ENCODE peak calls at places on chromosomes 11 and 22, in nine cellular contexts. F is pons, N is cardiac fibroblast, Z is astrocyte of the cerebellum, B is Peyer's patch, D is T-helper 2 cell, R is KBM-7, T is left colon, W is non-pigmented ciliary epithelial cell. J is an unnamed sample.

GRCh38 chr11:119942021-119942420 is 195.9 kb downstream of the TRIM29 start:
- DNase-seq in D (no peak), F (no peak), R (no peak), W (no peak), T (no peak), B (no peak), N (no peak), Z (no peak), J (no peak)

GRCh38 chr22:38424525-38425080 is 30.4 kb downstream of the KCNJ4 start:
- DNase-seq in D (no peak), F (no peak), W (no peak), N (no peak), Z (no peak), T (no peak), R (no peak), B (peak), J (no peak)

GRCh38 chr22:39408807-39409206 is 9.2 kb downstream of the TAB1 start:
- DNase-seq in Z (no peak), T (no peak), N (no peak), B (no peak), D (no peak), R (no peak), F (no peak), W (no peak), J (no peak)

GRCh38 chr11:134033696-134034491 is 35.0 kb upstream of the JAM3 start:
- DNase-seq in D (peak), Z (peak), W (peak), B (peak), T (peak), F (peak), R (peak), N (peak), J (peak)

GRCh38 chr22:32204211-32204855 is 540 bp downstream of the RFPL2 start:
- DNase-seq in N (no peak), F (no peak), R (no peak), B (no peak), T (peak), W (no peak), Z (no peak), D (peak), J (no peak)

GRCh38 chr11:43690929-43691328 is 10.4 kb downstream of the HSD17B12 start:
- DNase-seq in B (no peak), F (no peak), N (no peak), D (no peak), Z (no peak), W (no peak), T (no peak), R (peak), J (no peak)

GRCh38 chr22:39312410-39312809 is 7.0 kb downstream of the RPL3 start:
- DNase-seq in N (no peak), T (no peak), R (no peak), B (peak), W (no peak), Z (no peak), F (no peak), D (no peak), J (no peak)

GRCh38 chr11:102783720-102784119 is 3.3 kb upstream of the MMP10 start:
- DNase-seq in B (no peak), W (no peak), R (no peak), F (no peak), D (no peak), Z (no peak), T (no peak), N (no peak), J (no peak)

GRCh38 chr11:33208150-33208549 is 46.9 kb upstream of the CSTF3 start:
- DNase-seq in F (no peak), W (no peak), Z (no peak), T (no peak), R (no peak), N (no peak), B (no peak), D (no peak), J (no peak)

GRCh38 chr11:95138448-95138847 is 48.8 kb downstream of the ENDOD1 start:
- DNase-seq in T (no peak), B (no peak), W (no peak), Z (no peak), D (no peak), N (peak), R (peak), F (peak), J (peak)

GRCh38 chr22:28314959-28315358 is 364.7 kb downstream of the TTC28 start:
- DNase-seq in Z (no peak), B (no peak), F (no peak), N (no peak), T (no peak), R (no peak), W (no peak), D (no peak), J (no peak)

GRCh38 chr11:68840661-68841653 is 759 bp downstream of the CPT1A start:
- DNase-seq in F (no peak), N (peak), Z (no peak), T (peak), D (no peak), B (peak), W (no peak), R (no peak), J (peak)

GRCh38 chr22:19902245-19902699 is 39.3 kb upstream of the COMT start:
- DNase-seq in R (no peak), Z (no peak), W (no peak), B (no peak), F (no peak), T (no peak), N (no peak), D (no peak), J (no peak)

GRCh38 chr11:98561877-98562395 is 458.8 kb upstream of the CNTN5 start:
- DNase-seq in T (no peak), F (no peak), Z (peak), D (no peak), R (no peak), B (no peak), W (no peak), N (no peak), J (no peak)

GRCh38 chr22:50699754-50700386 is 27.2 kb downstream of the SHANK3 start:
- DNase-seq in W (no peak), F (no peak), D (no peak), B (peak), T (no peak), Z (no peak), N (no peak), R (no peak), J (peak)

GRCh38 chr11:118612378-118612777 is 5.0 kb downstream of the PHLDB1 start:
- DNase-seq in T (no peak), Z (no peak), N (peak), W (no peak), R (no peak), B (peak), F (no peak), D (no peak), J (no peak)

GRCh38 chr11:3905080-3905953 is 49.9 kb downstream of the STIM1 start:
- DNase-seq in N (peak), T (no peak), D (peak), B (no peak), Z (no peak), R (peak), W (peak), F (no peak), J (no peak)

GRCh38 chr11:120210651-120211521 is at the start of gene OAF:
- DNase-seq in F (peak), Z (peak), W (peak), N (peak), D (peak), R (peak), B (peak), T (peak), J (peak)

GRCh38 chr22:32476804-32477203 is 2.2 kb downstream of the FBXO7 start:
- DNase-seq in W (no peak), B (no peak), N (no peak), T (no peak), F (no peak), R (no peak), D (no peak), Z (no peak), J (no peak)

GRCh38 chr22:47850644-47851151 is 1088.2 kb downstream of the TBC1D22A start:
- DNase-seq in F (no peak), T (no peak), N (no peak), B (no peak), D (no peak), W (no peak), R (no peak), Z (peak), J (no peak)

GRCh38 chr22:37211853-37212173 is 464 bp downstream of the SSTR3 start:
- DNase-seq in N (no peak), B (peak), F (no peak), W (no peak), D (peak), Z (no peak), R (no peak), T (no peak), J (no peak)

GRCh38 chr22:36658900-36659299 is 44.7 kb downstream of the CACNG2 start:
- DNase-seq in N (no peak), B (no peak), T (no peak), F (no peak), D (no peak), Z (peak), W (no peak), R (no peak), J (no peak)

GRCh38 chr11:119594639-119595249 is 134.3 kb downstream of the NECTIN1 start:
- DNase-seq in W (peak), N (peak), T (no peak), Z (no peak), B (no peak), F (no peak), R (peak), D (no peak), J (peak)

GRCh38 chr11:71097506-71098240 is 154.7 kb downstream of the SHANK2 start:
- DNase-seq in T (no peak), R (no peak), W (no peak), Z (no peak), B (no peak), N (no peak), D (no peak), F (no peak), J (no peak)

GRCh38 chr11:118068206-118068944 is 8.5 kb upstream of the TMPRSS4 start:
- DNase-seq in F (peak), Z (no peak), N (no peak), R (peak), B (no peak), W (no peak), D (no peak), T (no peak), J (no peak)

GRCh38 chr11:44002191-44003093 is 45.3 kb upstream of the ACCSL start:
- DNase-seq in R (no peak), Z (no peak), W (no peak), T (no peak), D (no peak), F (no peak), B (no peak), N (no peak), J (no peak)

GRCh38 chr11:112795896-112796686 is 165.1 kb upstream of the NCAM1 start:
- DNase-seq in T (no peak), D (no peak), B (no peak), R (no peak), W (no peak), Z (no peak), N (no peak), F (peak), J (no peak)

GRCh38 chr11:117583063-117583801 is 213.8 kb downstream of the DSCAML1 start:
- DNase-seq in R (no peak), T (no peak), D (no peak), B (no peak), N (no peak), Z (no peak), F (peak), W (no peak), J (no peak)

GRCh38 chr11:3959015-3959917 is 103.8 kb downstream of the STIM1 start:
- DNase-seq in W (no peak), N (peak), F (no peak), R (no peak), T (no peak), Z (no peak), B (no peak), D (no peak), J (peak)

GRCh38 chr11:12827929-12828812 is 153.9 kb downstream of the TEAD1 start:
- DNase-seq in T (peak), R (peak), Z (peak), D (no peak), W (no peak), B (peak), F (peak), N (peak), J (peak)

GRCh38 chr11:12200359-12201015 is 90.1 kb downstream of the MICAL2 start:
- DNase-seq in R (no peak), B (no peak), D (no peak), N (peak), W (no peak), T (no peak), F (no peak), Z (no peak), J (peak)

GRCh38 chr11:2666828-2667570 is 32.8 kb downstream of the KCNQ1OT1 start:
- DNase-seq in R (no peak), Z (no peak), B (no peak), N (no peak), W (no peak), D (no peak), F (no peak), T (no peak), J (no peak)

GRCh38 chr11:61195710-61196109 is 7.6 kb upstream of the PGA3 start:
- DNase-seq in B (no peak), W (no peak), Z (no peak), F (no peak), R (no peak), D (no peak), T (no peak), N (no peak), J (no peak)

J was measured in OCI-M1.